ENCODE peak calls at places on chromosomes 3 and 15, in nine cellular contexts. B is RWPE2, C is mesendoderm, X is IMR-90, Q is prostate gland, L is heart left ventricle, S is A673, K is Caco-2, Y is astrocyte. P is an unnamed sample. For H3K36me3 and H3K4me1, the result is how much of the 10 kb centered on the place peaks cover.

GRCh38 chr15:75067123-75067854 is 43.9 kb downstream of the PPCDC start:
- DNase-seq in X (peak), C (no peak), L (no peak), Y (peak), S (no peak), B (no peak), K (no peak), Q (no peak), P (peak)

GRCh38 chr3:197080344-197080743 is 50.7 kb upstream of the MELTF start:
- DNase-seq in L (no peak), S (no peak), Y (no peak), C (no peak), K (no peak), Q (no peak), X (no peak), B (no peak), P (no peak)

GRCh38 chr3:55201729-55202128 is 273.9 kb upstream of the LRTM1 start:
- DNase-seq in C (no peak), S (no peak), B (no peak), Q (no peak), K (no peak), Y (no peak), X (peak), L (no peak), P (no peak)

GRCh38 chr3:35680866-35681650 is 41.7 kb downstream of the ARPP21 start:
- DNase-seq in B (no peak), Y (no peak), C (no peak), Q (no peak), X (no peak), K (no peak), S (no peak), L (no peak), P (peak)

GRCh38 chr3:15636028-15636709 is 34.6 kb downstream of the BTD start:
- DNase-seq in K (no peak), C (no peak), Q (no peak), S (peak), X (peak), Y (peak), L (peak), B (no peak), P (peak)

GRCh38 chr3:152943645-152944044 is 108.7 kb downstream of the P2RY1 start:
- DNase-seq in X (no peak), S (no peak), K (no peak), Y (peak), Q (no peak), B (no peak), C (no peak), L (no peak), P (no peak)

GRCh38 chr3:71245052-71245488 is 338.5 kb downstream of the FOXP1 start:
- DNase-seq in S (no peak), L (no peak), B (no peak), X (peak), K (peak), Q (peak), Y (no peak), C (peak), P (no peak)

GRCh38 chr15:48459571-48460461 is 128.6 kb downstream of the DUT start:
- DNase-seq in B (no peak), C (no peak), K (no peak), L (no peak), X (peak), Q (no peak), S (no peak), Y (peak), P (no peak)

GRCh38 chr3:104632521-104632920 is 734.2 kb upstream of the ALCAM start:
- DNase-seq in B (no peak), C (no peak), Q (no peak), K (no peak), S (peak), Y (no peak), L (no peak), X (no peak), P (no peak)

GRCh38 chr3:7520059-7520458 is 659.1 kb downstream of the GRM7 start:
- DNase-seq in Y (no peak), B (no peak), S (peak), C (peak), K (no peak), X (no peak), Q (no peak), L (no peak), P (peak)

GRCh38 chr3:45885979-45886711 is at the start of gene CCR9:
- DNase-seq in L (no peak), Y (no peak), C (no peak), X (no peak), B (no peak), K (no peak), S (no peak), Q (no peak), P (no peak)

GRCh38 chr3:196996454-196997265 is 28.0 kb upstream of the PIGZ start:
- DNase-seq in Y (no peak), Q (peak), C (no peak), K (no peak), L (no peak), B (peak), S (no peak), X (no peak), P (peak)

GRCh38 chr3:133663569-133664313 is 2.0 kb upstream of the TOPBP1 start:
- DNase-seq in K (peak), Y (peak), B (no peak), Q (peak), L (no peak), C (peak), S (peak), X (peak), P (peak)

DNA sequence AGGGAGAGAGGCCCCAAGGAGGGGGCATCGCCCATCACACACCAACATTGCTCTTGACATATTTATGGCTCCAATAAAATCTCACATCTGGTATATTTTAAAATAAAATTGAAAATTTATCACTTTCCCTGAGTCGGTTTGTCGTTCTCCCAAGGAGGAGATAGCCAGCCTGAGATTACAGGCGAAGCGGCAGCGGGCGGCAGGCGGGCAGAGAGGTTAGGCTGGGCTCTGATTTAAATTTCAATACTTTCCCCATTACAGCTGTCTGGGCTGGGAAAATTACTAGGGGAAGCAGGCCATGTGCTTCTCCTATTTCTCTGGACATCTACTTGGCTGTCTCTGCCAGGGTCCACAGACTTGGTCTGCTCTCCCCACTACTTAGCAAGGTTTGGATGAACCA is 98.7 kb downstream of the LINGO1 start:
- DNase-seq in K (no peak), X (no peak), S (no peak), Y (no peak), Q (no peak), L (no peak), C (no peak), B (no peak), P (no peak)
- H3K4me3 ChIP-seq in K (no peak), X (no peak), S (no peak), Y (no peak), Q (no peak), L (no peak), C (no peak), B (no peak), P (no peak)

GRCh38 chr15:90987561-90988141 is 6.7 kb downstream of the PRC1 start:
- DNase-seq in C (no peak), S (no peak), Y (no peak), L (no peak), B (no peak), K (no peak), Q (no peak), X (no peak), P (no peak)

GRCh38 chr15:90986790-90987507 is 7.4 kb downstream of the PRC1 start:
- DNase-seq in L (no peak), C (no peak), Q (no peak), K (no peak), S (no peak), X (no peak), Y (no peak), B (no peak), P (no peak)

GRCh38 chr15:90982135-90982534 is 12.2 kb downstream of the PRC1 start:
- DNase-seq in C (no peak), Y (no peak), X (peak), Q (no peak), K (no peak), B (no peak), S (no peak), L (no peak), P (no peak)

GRCh38 chr15:90979582-90979981 is 14.8 kb downstream of the PRC1 start:
- DNase-seq in S (no peak), Y (no peak), X (peak), K (no peak), B (no peak), L (no peak), C (no peak), Q (no peak), P (no peak)

DNA sequence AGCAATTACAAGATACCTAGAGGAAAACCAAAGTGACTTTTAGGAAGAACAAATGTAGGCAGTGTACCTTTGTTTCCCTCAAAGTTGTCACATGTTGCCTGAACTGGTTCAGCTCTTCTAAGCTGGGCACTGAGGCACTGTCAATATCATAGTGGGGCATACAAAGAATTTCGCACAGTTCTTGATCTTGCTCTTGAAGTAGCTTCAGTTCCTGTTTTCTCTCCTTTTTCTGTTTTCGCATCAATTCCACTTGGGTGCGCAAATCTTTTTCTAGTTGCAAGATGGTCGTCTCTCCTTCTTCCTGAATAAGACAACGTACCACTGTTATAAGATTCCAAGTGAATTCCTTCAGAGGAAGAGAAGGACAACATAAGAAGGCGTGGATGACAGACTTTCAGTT is 12.7 kb downstream of the PRC1 start:
- DNase-seq in K (no peak), C (no peak), B (no peak), Q (no peak), Y (no peak), S (no peak), L (no peak), X (no peak), P (no peak)
- H3K36me3 ChIP-seq in K (under half), C (under half), B (half or more), Q (under half), Y (under half), S (half or more), L (under half), X (under half), P (half or more)

DNA sequence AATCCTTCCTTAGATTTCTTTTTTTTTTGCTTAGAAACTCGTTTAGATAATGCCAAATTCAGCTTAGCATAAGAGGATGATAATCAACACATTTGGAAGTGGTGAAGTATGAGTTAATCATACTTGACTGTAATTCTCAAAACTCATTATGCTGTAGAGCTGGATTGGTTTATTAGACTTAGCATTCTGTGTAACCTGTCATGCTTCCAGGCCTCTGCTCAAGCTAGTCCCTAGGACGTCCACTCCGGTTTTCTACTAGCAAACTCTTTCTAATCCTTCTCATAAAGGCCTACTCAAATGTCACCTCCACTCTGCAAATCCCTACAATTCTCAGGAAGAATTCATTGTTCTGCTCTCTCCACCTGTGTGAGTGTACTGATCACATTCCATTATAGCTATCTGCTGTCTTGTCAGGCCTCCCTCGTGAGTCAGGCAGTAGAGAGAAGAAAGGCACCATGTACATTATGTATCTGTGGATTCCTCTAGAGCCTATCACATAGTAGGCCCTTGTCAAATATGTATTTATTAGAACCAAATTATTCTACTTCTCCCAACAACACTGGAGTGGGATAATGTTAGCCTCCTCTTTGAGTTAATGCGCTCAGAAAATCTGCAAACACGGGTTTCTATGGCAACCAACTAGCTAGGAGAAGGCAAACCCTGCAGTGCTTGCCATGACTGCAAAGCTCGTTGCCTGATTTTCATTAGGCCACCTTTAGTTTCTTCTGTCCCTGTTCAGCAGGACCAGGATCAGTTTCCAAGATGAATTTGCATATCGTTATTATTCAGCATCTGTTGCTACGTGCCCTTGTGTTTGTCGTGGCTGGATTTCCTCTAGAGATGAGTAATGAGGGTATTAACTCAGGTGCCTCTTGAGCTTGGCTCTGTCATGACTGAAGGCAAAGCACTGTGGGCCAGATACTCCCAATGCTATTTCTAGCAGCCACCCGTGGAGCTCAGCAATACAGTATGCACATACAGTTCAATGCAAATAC is 30.7 kb downstream of the ATP13A5 start:
- DNase-seq in K (peak), S (no peak), C (peak), Q (no peak), B (no peak), X (no peak), Y (no peak), L (no peak), P (no peak)
- H3K4me1 ChIP-seq in K (under half), S (under half), C (under half), Q (under half), B (under half), X (under half), Y (under half), L (under half), P (under half)

DNA sequence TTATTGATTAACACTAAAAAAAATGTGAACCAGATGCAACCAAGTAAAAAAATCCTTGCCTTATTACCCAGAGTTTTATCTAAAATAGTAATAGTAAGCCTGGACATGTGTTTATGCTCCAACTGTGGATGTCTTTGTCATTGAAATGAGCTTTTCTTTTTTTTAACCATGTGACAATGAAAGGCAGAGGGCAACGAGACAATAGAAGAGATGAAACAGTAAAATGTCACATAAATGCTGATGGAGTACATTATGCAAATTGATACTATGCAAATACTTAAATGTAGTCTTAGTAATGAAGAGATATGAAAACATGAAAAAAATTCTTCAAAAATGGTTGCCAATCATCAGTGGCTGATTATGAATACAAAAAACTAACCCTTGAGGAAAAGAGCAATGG is 20.5 kb upstream of the CHMP2B start:
- DNase-seq in S (no peak), L (no peak), K (no peak), C (no peak), X (no peak), Q (no peak), B (no peak), Y (no peak), P (no peak)
- H3K4me3 ChIP-seq in S (no peak), L (no peak), K (no peak), C (no peak), X (no peak), Q (no peak), B (no peak), Y (no peak), P (no peak)

GRCh38 chr15:97968380-97968779 is 7.9 kb downstream of the ARRDC4 start:
- DNase-seq in B (no peak), S (peak), C (no peak), Q (no peak), K (no peak), L (no peak), X (peak), Y (peak), P (no peak)
- H3K36me3 ChIP-seq in B (half or more), S (under half), C (under half), Q (under half), K (under half), L (half or more), X (under half), Y (under half), P (under half)

GRCh38 chr3:46988616-46989015 is 9.2 kb downstream of the NBEAL2 start:
- DNase-seq in X (no peak), Y (no peak), L (no peak), B (no peak), Q (no peak), K (no peak), S (no peak), C (no peak), P (no peak)
- H3K4me1 ChIP-seq in X (under half), Y (under half), L (under half), B (under half), Q (under half), K (under half), S (under half), C (under half), P (under half)

GRCh38 chr3:174233511-174233910 is 625.6 kb upstream of the NAALADL2 start:
- DNase-seq in L (no peak), K (no peak), Y (no peak), C (no peak), X (no peak), S (no peak), Q (no peak), B (no peak), P (no peak)
- H3K4me3 ChIP-seq in L (no peak), K (no peak), Y (no peak), C (no peak), X (no peak), S (no peak), Q (no peak), B (no peak), P (no peak)

GRCh38 chr15:63939531-63940130 is 105.9 kb upstream of the HERC1 start:
- DNase-seq in S (no peak), X (peak), C (peak), L (peak), Y (peak), K (no peak), B (no peak), Q (no peak), P (peak)
- H3K36me3 ChIP-seq in S (under half), X (under half), C (under half), L (under half), Y (under half), K (under half), B (under half), Q (under half), P (under half)